ENCODE peak calls at places on chromosomes 4 and X, in ten cellular contexts. V is vagina, Y is right lobe of liver, X is coronary artery, R is fibroblast of mammary gland, A is bronchial epithelial cell, G is tibial artery, Z is endothelial cell, W is IMR-90, H is esophagus squamous epithelium. M is an unnamed sample.

GRCh38 chr4:108834167-108834566 is 71.3 kb upstream of the ETNPPL start:
- DNase-seq in Z (no peak), W (peak), G (no peak), H (no peak), A (peak), V (no peak), Y (no peak), R (peak), X (no peak), M (no peak)

GRCh38 chr4:120724656-120725055 is 197.9 kb downstream of the PRDM5 start:
- DNase-seq in R (no peak), X (no peak), Y (no peak), V (no peak), G (no peak), H (no peak), Z (no peak), W (no peak), A (peak), M (no peak)

GRCh38 chrX:1239681-1240142 is 27.3 kb upstream of the CRLF2 start:
- DNase-seq in H (peak), R (no peak), Y (peak), A (no peak), W (no peak), V (no peak), G (peak), Z (no peak), X (peak), M (no peak)

GRCh38 chr4:112147697-112148096 is 2.4 kb downstream of the FAM241A start:
- DNase-seq in V (no peak), X (no peak), G (no peak), R (peak), W (no peak), A (no peak), Z (no peak), H (no peak), Y (no peak), M (no peak)

GRCh38 chrX:39385022-39385421 is 583.8 kb downstream of the MID1IP1 start:
- DNase-seq in H (no peak), W (no peak), X (no peak), Z (no peak), A (no peak), V (no peak), G (no peak), R (no peak), Y (no peak), M (no peak)

GRCh38 chrX:750263-750662 is 119.7 kb downstream of the SHOX start:
- DNase-seq in V (no peak), G (no peak), R (no peak), Y (no peak), X (no peak), A (no peak), Z (no peak), W (no peak), H (no peak), M (no peak)

GRCh38 chr4:42778349-42778748 is 114.2 kb upstream of the GRXCR1 start:
- DNase-seq in V (no peak), Y (no peak), Z (no peak), R (no peak), X (no peak), H (no peak), W (no peak), A (no peak), G (no peak), M (no peak)

GRCh38 chr4:152100378-152101201 is 339.8 kb upstream of the GATB start:
- DNase-seq in G (no peak), V (no peak), Z (no peak), X (peak), A (peak), H (no peak), Y (no peak), R (no peak), W (no peak), M (peak)

GRCh38 chrX:13151806-13152510 is 107.5 kb upstream of the FAM9C start:
- DNase-seq in Z (no peak), R (peak), A (no peak), G (no peak), W (peak), Y (no peak), V (no peak), H (no peak), X (no peak), M (no peak)

GRCh38 chr4:19375931-19376330 is 875.8 kb upstream of the SLIT2 start:
- DNase-seq in W (peak), Y (no peak), X (no peak), A (no peak), V (no peak), G (no peak), R (peak), Z (no peak), H (no peak), M (no peak)

GRCh38 chrX:40068048-40068447 is 29.7 kb downstream of the BCOR start:
- DNase-seq in R (peak), H (no peak), V (no peak), X (no peak), G (no peak), W (no peak), Y (no peak), A (peak), Z (no peak), M (no peak)

GRCh38 chr4:19005211-19005610 is 983.7 kb upstream of the LCORL start:
- DNase-seq in A (no peak), H (no peak), G (no peak), V (no peak), R (no peak), X (no peak), Y (no peak), W (peak), Z (no peak), M (no peak)

GRCh38 chr4:7960790-7961655 is 21.4 kb upstream of the AFAP1 start:
- DNase-seq in G (peak), W (peak), V (no peak), R (peak), H (no peak), Y (no peak), A (peak), X (no peak), Z (no peak), M (no peak)

GRCh38 chr4:101037249-101037648 is 310.1 kb downstream of the PPP3CA start:
- DNase-seq in G (no peak), V (no peak), Z (no peak), R (no peak), W (no peak), X (no peak), A (peak), Y (no peak), H (no peak), M (no peak)

GRCh38 chr4:102869569-102870227 is 906 bp downstream of the CISD2 start:
- DNase-seq in X (no peak), G (peak), H (no peak), A (no peak), Y (no peak), R (no peak), V (no peak), Z (no peak), W (peak), M (no peak)

GRCh38 chr4:16136771-16137170 is 52.9 kb upstream of the PROM1 start:
- DNase-seq in V (no peak), H (no peak), G (no peak), W (no peak), A (no peak), R (no peak), Z (no peak), Y (no peak), X (no peak), M (no peak)

GRCh38 chrX:155434906-155435743 is 23.3 kb downstream of the F8A3 start:
- DNase-seq in G (peak), Y (no peak), X (no peak), A (no peak), V (no peak), W (no peak), H (no peak), Z (no peak), R (peak), M (no peak)

GRCh38 chr4:73870778-73871177 is 1.6 kb downstream of the CXCL1 start:
- DNase-seq in V (no peak), Z (no peak), R (peak), W (no peak), X (no peak), A (peak), G (no peak), Y (no peak), H (no peak), M (no peak)

GRCh38 chrX:49915352-49916222 is 6.8 kb upstream of the CLCN5 start:
- DNase-seq in H (no peak), W (peak), V (no peak), A (peak), X (no peak), Z (peak), R (peak), Y (peak), G (peak), M (no peak)

GRCh38 chr4:130689182-130689581 is 1593.2 kb downstream of the C4orf33 start:
- DNase-seq in V (no peak), X (no peak), Z (no peak), R (no peak), H (no peak), A (no peak), G (no peak), W (no peak), Y (no peak), M (no peak)

GRCh38 chrX:9337056-9337455 is 127.8 kb upstream of the TBL1X start:
- DNase-seq in V (no peak), H (no peak), A (no peak), R (peak), G (peak), Y (no peak), W (peak), X (no peak), Z (no peak), M (no peak)

GRCh38 chr4:66649236-66649635 is 896.1 kb downstream of the CENPC start:
- DNase-seq in X (no peak), H (no peak), W (no peak), Y (no peak), V (no peak), A (no peak), G (no peak), Z (no peak), R (no peak), M (no peak)

GRCh38 chr4:11614426-11614825 is 185.7 kb upstream of the HS3ST1 start:
- DNase-seq in X (no peak), A (peak), Y (no peak), G (no peak), Z (no peak), W (peak), R (no peak), V (no peak), H (no peak), M (no peak)

GRCh38 chr4:144740316-144740715 is 94.4 kb downstream of the HHIP start:
- DNase-seq in R (peak), W (peak), X (no peak), Y (no peak), A (peak), Z (no peak), H (no peak), G (no peak), V (no peak), M (no peak)

GRCh38 chr4:37000281-37000680 is 244.3 kb upstream of the NWD2 start:
- DNase-seq in R (no peak), X (no peak), Z (no peak), G (no peak), H (no peak), A (no peak), Y (no peak), W (no peak), V (no peak), M (no peak)

GRCh38 chrX:79107891-79108718 is 36.4 kb upstream of the GPR174 start:
- DNase-seq in H (no peak), V (no peak), Z (no peak), R (peak), X (no peak), G (no peak), A (no peak), W (no peak), Y (no peak), M (no peak)

GRCh38 chrX:47749185-47749967 is 87.3 kb upstream of the ZNF81 start:
- DNase-seq in H (no peak), W (peak), Y (no peak), Z (no peak), A (no peak), R (peak), V (no peak), X (no peak), G (no peak), M (no peak)

GRCh38 chrX:135432453-135432852 is 10.7 kb downstream of the SMIM10L2A start:
- DNase-seq in V (no peak), Y (no peak), A (no peak), G (no peak), Z (no peak), R (no peak), W (no peak), H (no peak), X (no peak), M (no peak)

GRCh38 chrX:40346379-40346778 is 234.4 kb upstream of the ATP6AP2 start:
- DNase-seq in W (no peak), Y (no peak), V (no peak), H (no peak), A (no peak), R (no peak), X (no peak), G (no peak), Z (no peak), M (no peak)

GRCh38 chr4:33297091-33297490 is 2576.9 kb downstream of the PCDH7 start:
- DNase-seq in W (no peak), R (no peak), H (no peak), V (no peak), Z (no peak), A (no peak), Y (no peak), X (no peak), G (no peak), M (no peak)

GRCh38 chr4:111391864-111392263 is 753.4 kb upstream of the FAM241A start:
- DNase-seq in A (no peak), Z (no peak), H (no peak), G (no peak), Y (no peak), W (no peak), X (no peak), R (no peak), V (no peak), M (no peak)

GRCh38 chr4:115562506-115562905 is 449.1 kb upstream of the NDST4 start:
- DNase-seq in G (no peak), A (no peak), R (no peak), Z (no peak), H (no peak), V (no peak), Y (no peak), X (no peak), W (no peak), M (no peak)

GRCh38 chrX:104195489-104196084 is 29.3 kb downstream of the FAM199X start:
- DNase-seq in X (no peak), G (no peak), V (no peak), Z (no peak), R (peak), A (peak), H (no peak), Y (no peak), W (peak), M (no peak)

GRCh38 chrX:138875472-138875871 is 164.0 kb upstream of the FGF13 start:
- DNase-seq in Z (no peak), X (no peak), W (no peak), R (peak), Y (no peak), V (no peak), G (no peak), H (no peak), A (peak), M (no peak)

GRCh38 chrX:112913807-112914206 is 73.2 kb upstream of the AMOT start:
- DNase-seq in X (no peak), Z (no peak), H (no peak), Y (no peak), V (no peak), R (no peak), G (no peak), W (no peak), A (no peak), M (no peak)
- TF ChIP-seq CTCF in X (no peak), Z (no peak), H (no peak), Y (peak), V (no peak), R (peak), G (no peak), W (no peak), A (no peak), M (no peak)

DNA sequence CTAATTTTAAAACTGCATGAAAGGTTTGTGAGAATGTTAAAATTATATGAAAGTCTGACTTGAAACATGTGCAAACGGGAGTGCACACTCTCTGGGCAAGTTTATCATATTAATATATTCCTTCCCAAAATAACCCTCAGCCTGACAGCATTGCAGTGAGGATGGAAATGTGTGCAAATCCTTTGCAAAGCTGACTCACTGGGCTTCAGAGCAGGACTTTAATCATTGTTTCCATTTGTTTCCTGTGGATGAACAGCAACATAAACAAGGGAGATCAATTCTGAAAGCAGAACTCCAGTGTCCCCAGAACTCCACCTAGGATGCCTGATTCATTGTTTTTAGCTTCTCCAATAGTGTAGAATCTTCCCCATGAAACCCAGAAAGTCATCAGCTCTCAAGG is 32.9 kb downstream of the SLC2A9 start:
- DNase-seq in X (no peak), G (no peak), H (no peak), V (peak), Z (no peak), A (no peak), W (no peak), R (no peak), Y (no peak), M (no peak)
- TF ChIP-seq CTCF in X (no peak), G (no peak), H (no peak), V (no peak), Z (no peak), A (no peak), W (no peak), R (no peak), Y (no peak), M (no peak)

GRCh38 chr4:175953960-175954521 is 111.6 kb upstream of the WDR17 start:
- DNase-seq in X (no peak), Y (no peak), R (peak), G (no peak), Z (no peak), H (no peak), W (no peak), A (no peak), V (no peak), M (no peak)
- TF ChIP-seq CTCF in X (no peak), Y (no peak), R (peak), G (no peak), Z (no peak), H (no peak), W (peak), A (no peak), V (no peak), M (peak)

GRCh38 chr4:169271692-169272007 is 894 bp upstream of the SH3RF1 start:
- DNase-seq in V (no peak), X (no peak), Z (no peak), W (no peak), G (no peak), A (no peak), Y (peak), H (no peak), R (no peak), M (no peak)

GRCh38 chr4:169268951-169269781 is 1.6 kb downstream of the SH3RF1 start:
- DNase-seq in W (peak), X (no peak), V (no peak), A (peak), Y (peak), H (no peak), R (peak), G (no peak), Z (no peak), M (no peak)

GRCh38 chr4:169270810-169271691 is at the start of gene SH3RF1:
- DNase-seq in R (peak), Z (peak), Y (peak), X (peak), W (peak), V (no peak), H (peak), A (peak), G (peak), M (peak)

GRCh38 chr4:169272265-169272886 is 1.6 kb upstream of the SH3RF1 start:
- DNase-seq in R (peak), H (no peak), W (peak), X (no peak), G (no peak), Y (no peak), A (peak), V (no peak), Z (no peak), M (no peak)

DNA sequence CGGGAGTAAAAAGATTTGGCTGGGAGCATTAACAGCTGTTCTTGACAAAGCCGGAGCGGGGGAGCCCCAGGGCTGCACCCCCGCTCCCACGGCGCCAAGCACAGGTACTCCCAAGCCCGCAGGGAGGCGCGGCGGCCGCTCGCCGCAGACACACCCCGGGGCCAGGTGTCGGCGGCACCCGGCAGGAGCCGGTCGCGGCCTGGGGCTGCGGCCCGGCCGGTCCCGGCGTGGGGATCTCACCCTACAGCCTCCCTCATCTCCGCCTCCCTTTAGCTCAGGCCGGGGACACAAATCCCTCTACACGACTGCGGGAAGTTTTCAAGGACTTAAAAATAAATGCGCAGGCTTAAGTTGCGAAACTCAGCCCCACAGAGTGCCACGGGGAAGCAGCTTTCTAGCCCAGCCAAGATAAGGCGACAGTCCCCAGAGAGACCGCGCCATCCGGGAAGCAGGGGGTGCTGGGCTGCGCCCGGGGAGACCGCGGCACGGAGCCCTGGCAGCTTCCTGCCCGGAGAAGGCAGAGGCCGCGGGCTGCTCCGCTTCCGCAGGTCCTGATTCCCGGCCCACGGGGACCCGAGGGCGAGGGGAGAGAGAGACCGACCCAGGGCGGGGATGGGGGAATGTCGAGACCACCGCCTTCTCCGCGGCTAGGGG is 473 bp downstream of the SH3RF1 start:
- DNase-seq in Z (peak), X (peak), Y (peak), R (no peak), W (no peak), H (no peak), V (no peak), G (peak), A (no peak), M (peak)
- TF ChIP-seq CTCF in Z (no peak), X (no peak), Y (peak), R (no peak), W (peak), H (no peak), V (no peak), G (no peak), A (peak), M (no peak)